ENCODE peak calls at places on chromosomes 2 and 18, in nine cellular contexts. T, O, C, F, L, N, Q, V and I are unnamed samples.

GRCh38 chr2:109418716-109419115 is 195.1 kb downstream of the SEPTIN10 start:
- DNase-seq in T (no peak), O (no peak), C (no peak), F (no peak), L (no peak), N (no peak), Q (peak), V (no peak), I (no peak)

GRCh38 chr2:237075749-237076599 is 9.7 kb upstream of the COPS8 start:
- DNase-seq in T (no peak), O (no peak), C (peak), F (no peak), L (no peak), N (no peak), Q (peak), V (no peak), I (no peak)

GRCh38 chr2:134142903-134143302 is 111.0 kb upstream of the MGAT5 start:
- DNase-seq in T (no peak), O (no peak), C (no peak), F (no peak), L (no peak), N (no peak), Q (no peak), V (no peak), I (no peak)

GRCh38 chr2:241018051-241018891 is 19.9 kb downstream of the SNED1 start:
- DNase-seq in T (no peak), O (no peak), C (no peak), F (no peak), L (no peak), N (no peak), Q (no peak), V (no peak), I (no peak)

GRCh38 chr2:144619760-144620159 is 99.8 kb upstream of the ZEB2 start:
- DNase-seq in T (no peak), O (no peak), C (no peak), F (no peak), L (no peak), N (no peak), Q (no peak), V (no peak), I (no peak)

GRCh38 chr18:3454365-3455089 is 4.6 kb downstream of the TGIF1 start:
- DNase-seq in T (peak), O (peak), C (no peak), F (no peak), L (no peak), N (peak), Q (no peak), V (peak), I (no peak)

GRCh38 chr2:238854699-238855111 is 6.8 kb downstream of the TWIST2 start:
- DNase-seq in T (no peak), O (no peak), C (no peak), F (no peak), L (no peak), N (no peak), Q (no peak), V (no peak), I (no peak)

GRCh38 chr2:204115288-204115687 is 178.7 kb downstream of the ICOS start:
- DNase-seq in T (no peak), O (no peak), C (no peak), F (no peak), L (no peak), N (no peak), Q (no peak), V (no peak), I (no peak)

GRCh38 chr2:233705911-233706506 is 6.7 kb upstream of the UGT1A5 start:
- DNase-seq in T (peak), O (no peak), C (no peak), F (no peak), L (no peak), N (no peak), Q (peak), V (no peak), I (no peak)

GRCh38 chr2:1140389-1141003 is 189.8 kb downstream of the SNTG2 start:
- DNase-seq in T (peak), O (no peak), C (no peak), F (no peak), L (no peak), N (peak), Q (no peak), V (no peak), I (no peak)

GRCh38 chr2:230891509-230891908 is 26.8 kb downstream of the ITM2C start:
- DNase-seq in T (no peak), O (no peak), C (no peak), F (no peak), L (no peak), N (no peak), Q (no peak), V (no peak), I (peak)

GRCh38 chr2:96952976-96953610 is 33.3 kb downstream of the FAM178B start:
- DNase-seq in T (no peak), O (peak), C (no peak), F (no peak), L (peak), N (no peak), Q (no peak), V (no peak), I (no peak)

GRCh38 chr2:96949701-96950350 is 36.6 kb downstream of the FAM178B start:
- DNase-seq in T (no peak), O (no peak), C (no peak), F (no peak), L (no peak), N (no peak), Q (peak), V (no peak), I (peak)

GRCh38 chr2:96950391-96951124 is 35.8 kb downstream of the FAM178B start:
- DNase-seq in T (no peak), O (no peak), C (no peak), F (no peak), L (peak), N (no peak), Q (peak), V (no peak), I (no peak)

GRCh38 chr2:96952016-96952750 is 34.2 kb downstream of the FAM178B start:
- DNase-seq in T (no peak), O (no peak), C (no peak), F (no peak), L (peak), N (no peak), Q (no peak), V (no peak), I (no peak)

GRCh38 chr2:96951125-96951654 is 35.2 kb downstream of the FAM178B start:
- DNase-seq in T (peak), O (peak), C (peak), F (peak), L (peak), N (peak), Q (peak), V (peak), I (peak)
- TF ChIP-seq CTCF in T (peak), O (peak), C (peak), F (peak), L (peak), N (peak), Q (peak), V (peak), I (peak)

DNA sequence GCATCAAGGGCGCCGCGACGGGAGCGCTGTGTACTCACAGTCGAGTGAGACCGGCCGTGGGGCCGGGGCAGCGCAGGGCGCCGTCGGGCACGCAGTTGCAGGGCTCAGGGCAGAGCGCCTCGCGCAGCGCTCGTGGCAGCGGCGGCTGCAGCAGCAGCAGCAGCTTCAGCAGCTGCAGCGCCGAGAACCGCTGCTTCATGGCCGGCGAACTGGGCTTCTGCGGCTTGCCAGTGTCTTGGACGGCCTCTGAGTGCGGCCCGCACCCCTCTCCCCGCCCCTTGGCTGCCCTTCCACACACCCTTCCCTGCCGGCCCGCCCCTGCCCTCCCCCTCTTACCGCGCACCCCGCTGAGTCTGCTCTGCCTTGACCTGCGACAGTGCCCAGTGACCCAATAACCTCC is at the start of gene LHCGR:
- DNase-seq in T (no peak), O (no peak), C (no peak), F (no peak), L (no peak), N (peak), Q (peak), V (no peak), I (no peak)
- H3K4me3 ChIP-seq in T (no peak), O (no peak), C (no peak), F (no peak), L (no peak), N (peak), Q (peak), V (no peak), I (peak)

DNA sequence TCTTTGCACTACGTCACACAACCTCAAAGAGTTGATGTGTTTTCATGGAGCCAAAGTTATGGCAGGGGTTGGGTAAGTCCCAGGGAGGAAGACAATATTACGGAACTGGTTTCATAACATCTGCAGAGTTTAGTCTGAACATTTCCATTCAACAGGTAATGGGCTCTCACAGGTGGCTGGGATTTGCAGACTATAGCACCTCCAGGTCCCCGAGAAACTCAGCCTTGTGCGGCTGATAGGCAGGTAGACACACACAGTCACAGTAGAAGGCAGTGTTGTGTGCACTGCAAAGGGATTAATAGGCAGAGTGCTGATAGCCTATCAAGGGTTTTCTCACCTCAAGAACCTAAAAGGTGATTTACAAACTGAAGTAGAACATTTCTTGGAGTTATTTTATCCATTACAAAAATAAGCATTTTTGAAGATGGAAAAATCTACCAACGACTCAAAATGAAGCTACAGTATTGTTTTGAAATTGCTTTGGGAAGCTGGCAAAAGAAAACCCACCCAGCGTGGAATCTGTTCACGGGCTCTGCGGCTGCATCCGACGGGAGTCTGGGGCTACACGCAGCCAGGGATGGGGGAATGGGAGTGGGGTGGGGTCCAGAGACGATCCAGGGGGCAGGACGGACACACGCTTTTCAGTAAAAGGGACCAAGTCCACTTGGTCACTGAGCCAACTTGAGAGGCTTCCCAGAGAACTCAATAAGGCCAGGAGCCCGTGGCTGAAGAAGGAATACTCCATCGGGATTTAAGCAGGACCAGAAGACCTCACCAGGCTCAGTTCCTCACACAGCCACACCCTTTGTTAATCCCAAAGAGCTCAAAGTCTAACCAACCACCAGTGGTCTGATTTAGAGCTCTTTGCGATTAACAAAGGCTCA is 82.9 kb downstream of the CHRNA1 start:
- DNase-seq in T (no peak), O (no peak), C (no peak), F (no peak), L (peak), N (peak), Q (no peak), V (no peak), I (no peak)
- H3K27ac ChIP-seq in T (no peak), O (no peak), C (peak), F (no peak), L (peak), N (no peak), Q (peak), V (no peak), I (no peak)

GRCh38 chr2:159185401-159186130 is 100.9 kb downstream of the WDSUB1 start:
- DNase-seq in T (no peak), O (no peak), C (no peak), F (peak), L (no peak), N (peak), Q (no peak), V (peak), I (no peak)
- TF ChIP-seq CTCF in T (no peak), O (peak), C (peak), F (peak), L (no peak), N (peak), Q (peak), V (peak), I (no peak)

DNA sequence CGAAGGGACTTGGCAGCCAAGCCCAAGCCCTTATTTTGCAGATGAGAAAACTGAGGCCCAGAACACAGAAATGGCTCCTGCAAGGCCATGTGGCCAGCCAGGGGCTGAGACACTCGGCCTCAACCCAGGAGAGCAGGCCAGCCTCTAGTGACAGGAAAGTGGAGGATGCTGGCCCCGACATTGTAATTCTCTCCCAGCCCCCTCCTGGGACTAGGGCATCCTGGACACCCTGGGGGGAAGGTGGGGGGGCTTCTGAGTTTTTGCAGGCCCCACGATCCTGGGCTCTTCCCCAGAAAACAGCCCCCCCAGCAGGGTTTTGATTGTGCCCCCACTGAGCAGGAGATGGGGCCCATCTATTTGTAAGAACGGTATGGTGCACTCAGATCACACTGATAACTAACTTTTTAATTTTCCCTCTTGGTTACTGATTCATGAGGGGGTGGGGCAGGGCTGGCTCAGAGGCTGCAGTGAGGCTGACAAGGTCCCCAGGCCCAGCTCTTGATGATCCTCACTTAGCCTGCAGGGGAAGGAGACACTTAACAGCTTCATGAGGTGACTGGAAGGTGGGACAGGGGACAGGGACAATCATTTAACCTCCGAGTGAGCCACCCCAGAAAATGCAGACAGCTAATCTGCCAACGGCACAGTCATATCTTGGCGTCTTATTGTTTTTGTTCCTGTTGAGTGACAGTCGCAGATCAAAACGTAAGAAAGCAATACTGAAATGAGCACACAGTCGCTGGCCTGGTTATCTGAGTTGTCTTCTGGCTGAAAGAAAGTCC is 18.9 kb downstream of the SMAD7 start:
- DNase-seq in T (no peak), O (no peak), C (no peak), F (no peak), L (no peak), N (no peak), Q (no peak), V (peak), I (no peak)
- H3K4me3 ChIP-seq in T (no peak), O (no peak), C (no peak), F (no peak), L (no peak), N (no peak), Q (peak), V (peak), I (no peak)

GRCh38 chr2:19802088-19802806 is 99.5 kb downstream of the TTC32 start:
- DNase-seq in T (peak), O (no peak), C (no peak), F (no peak), L (no peak), N (no peak), Q (no peak), V (no peak), I (no peak)
- H3K27ac ChIP-seq in T (no peak), O (no peak), C (no peak), F (no peak), L (peak), N (no peak), Q (no peak), V (no peak), I (no peak)

GRCh38 chr2:51329512-51329911 is 297.6 kb upstream of the NRXN1 start:
- DNase-seq in T (no peak), O (no peak), C (no peak), F (no peak), L (no peak), N (no peak), Q (no peak), V (no peak), I (no peak)

GRCh38 chr2:51335072-51336058 is 303.4 kb upstream of the NRXN1 start:
- DNase-seq in T (no peak), O (no peak), C (no peak), F (no peak), L (no peak), N (peak), Q (no peak), V (no peak), I (no peak)
- TF ChIP-seq CTCF in T (no peak), O (no peak), C (no peak), F (peak), L (no peak), N (peak), Q (no peak), V (no peak), I (no peak)